ENCODE peak calls at places on chromosome X, in ten cellular contexts. X is sigmoid colon, N is transverse colon, Y is HepG2, Q is vagina, K is stomach, S is prostate gland, F is H1, I is HCT116, T is GM12878. B is an unnamed sample.

GRCh38 chrX:69298466-69299140 is 133.3 kb upstream of the PJA1 start:
- DNase-seq in Q (no peak), I (no peak), N (no peak), X (no peak), Y (no peak), F (no peak), T (no peak), S (no peak), K (no peak), B (no peak)

GRCh38 chrX:25180242-25180641 is 164.5 kb upstream of the ARX start:
- DNase-seq in Q (no peak), X (no peak), T (no peak), K (no peak), N (no peak), S (no peak), Y (no peak), I (no peak), F (no peak), B (no peak)

GRCh38 chrX:124347242-124347641 is 879 bp downstream of the SH2D1A start:
- DNase-seq in X (no peak), F (no peak), I (no peak), Q (no peak), Y (no peak), T (no peak), S (no peak), N (no peak), K (no peak), B (no peak)

GRCh38 chrX:19829817-19830216 is 57.6 kb downstream of the SH3KBP1 start:
- DNase-seq in Y (no peak), F (no peak), I (no peak), X (no peak), K (no peak), N (no peak), T (no peak), Q (no peak), S (no peak), B (no peak)

GRCh38 chrX:119690921-119691716 is 1.8 kb downstream of the SEPTIN6 start:
- DNase-seq in S (no peak), T (no peak), I (no peak), F (no peak), Q (no peak), Y (no peak), N (peak; percentile 11), K (no peak), X (no peak), B (no peak)

GRCh38 chrX:27321632-27322031 is 141.5 kb downstream of the PPP4R3C start:
- DNase-seq in T (no peak), Q (no peak), K (no peak), I (no peak), X (no peak), N (no peak), S (no peak), Y (no peak), F (no peak), B (no peak)

GRCh38 chrX:106999002-106999975 is 723 bp downstream of the MORC4 start:
- DNase-seq in I (peak; percentile 22), Y (peak; percentile 28), S (peak; percentile 48), X (peak; percentile 76), N (peak; percentile 52), K (peak; percentile 56), T (no peak), F (peak; percentile 42), Q (no peak), B (no peak)

GRCh38 chrX:7116081-7116480 is 31.4 kb upstream of the STS start:
- DNase-seq in Y (no peak), T (no peak), K (no peak), I (no peak), X (no peak), N (no peak), F (no peak), Q (no peak), S (no peak), B (no peak)

GRCh38 chrX:70476934-70477733 is 32.5 kb downstream of the DLG3 start:
- DNase-seq in S (peak; percentile 28), Y (no peak), X (peak; percentile 74), Q (no peak), K (peak; percentile 39), T (no peak), N (peak; percentile 78), I (peak; percentile 78), F (no peak), B (no peak)

GRCh38 chrX:135437867-135438733 is 16.4 kb downstream of the SMIM10L2A start:
- DNase-seq in I (no peak), N (no peak), X (no peak), F (no peak), Q (no peak), S (no peak), Y (peak; percentile 2), K (no peak), T (no peak), B (no peak)

GRCh38 chrX:45849261-45849660 is 648.6 kb upstream of the DIPK2B start:
- DNase-seq in F (no peak), N (no peak), I (peak; percentile 57), Y (peak; percentile 61), K (no peak), Q (no peak), X (no peak), T (no peak), S (peak; percentile 15), B (no peak)

GRCh38 chrX:41473936-41474725 is 27.0 kb downstream of the NYX start:
- DNase-seq in T (no peak), S (no peak), K (no peak), X (no peak), N (no peak), Y (no peak), I (no peak), F (no peak), Q (no peak), B (no peak)

GRCh38 chrX:41472231-41472815 is 25.2 kb downstream of the NYX start:
- DNase-seq in T (no peak), S (no peak), X (no peak), Q (no peak), I (peak; percentile 18), Y (no peak), N (no peak), K (no peak), F (no peak), B (no peak)

GRCh38 chrX:41468647-41469323 is 21.6 kb downstream of the NYX start:
- DNase-seq in I (no peak), S (peak; percentile 10), Q (no peak), N (no peak), F (no peak), K (peak; percentile 33), Y (no peak), X (no peak), T (no peak), B (no peak)

GRCh38 chrX:41471786-41472185 is 24.6 kb downstream of the NYX start:
- DNase-seq in N (no peak), T (no peak), I (no peak), S (no peak), Q (no peak), K (no peak), X (no peak), F (no peak), Y (no peak), B (no peak)

GRCh38 chrX:41470706-41471105 is 23.6 kb downstream of the NYX start:
- DNase-seq in F (no peak), S (no peak), T (no peak), Q (no peak), X (no peak), K (no peak), N (no peak), Y (no peak), I (no peak), B (no peak)
- H3K4me3 ChIP-seq in F (no peak overlapping the region), S (no peak overlapping the region), T (no peak overlapping the region), Q (no peak overlapping the region), X (no peak overlapping the region), K (no peak overlapping the region), N (no peak overlapping the region), Y (no peak overlapping the region), I (no peak overlapping the region), B (no peak overlapping the region)

DNA sequence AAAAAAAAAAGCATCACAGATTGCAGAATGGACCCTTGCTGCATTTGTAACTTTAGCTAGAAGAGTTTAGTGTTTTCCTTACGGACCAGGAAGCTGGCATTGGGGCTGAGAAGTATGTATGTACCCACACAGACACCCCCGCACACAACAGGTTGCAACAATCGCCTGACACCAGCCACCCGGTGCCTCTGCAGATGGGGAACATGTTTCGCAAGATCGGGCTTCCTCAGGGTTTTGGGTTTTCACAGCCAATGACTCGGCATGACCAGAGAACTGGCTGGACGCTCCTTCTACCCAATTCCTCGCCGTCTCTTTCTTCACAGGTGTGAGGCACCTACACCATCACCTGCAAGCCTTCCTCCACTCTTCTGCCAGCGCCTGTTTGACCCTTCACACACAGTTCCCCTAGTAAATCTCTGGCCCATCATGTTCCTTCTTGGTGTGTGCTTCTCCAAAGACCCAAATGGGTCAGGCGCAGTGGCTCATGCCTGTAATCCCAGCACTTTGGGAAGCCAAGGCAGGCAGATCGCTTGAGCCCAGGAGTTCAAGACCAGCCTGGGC is 70.4 kb downstream of the DHRSX start:
- DNase-seq in K (no peak), T (no peak), Q (no peak), S (no peak), Y (no peak), I (no peak), F (no peak), N (no peak), X (no peak), B (no peak)
- TF ChIP-seq POLR2AphosphoS5 in K (no peak), T (no peak), Q (no peak), S (no peak), Y (no peak), I (no peak), F (no peak), N (no peak), X (no peak), B (no peak)

DNA sequence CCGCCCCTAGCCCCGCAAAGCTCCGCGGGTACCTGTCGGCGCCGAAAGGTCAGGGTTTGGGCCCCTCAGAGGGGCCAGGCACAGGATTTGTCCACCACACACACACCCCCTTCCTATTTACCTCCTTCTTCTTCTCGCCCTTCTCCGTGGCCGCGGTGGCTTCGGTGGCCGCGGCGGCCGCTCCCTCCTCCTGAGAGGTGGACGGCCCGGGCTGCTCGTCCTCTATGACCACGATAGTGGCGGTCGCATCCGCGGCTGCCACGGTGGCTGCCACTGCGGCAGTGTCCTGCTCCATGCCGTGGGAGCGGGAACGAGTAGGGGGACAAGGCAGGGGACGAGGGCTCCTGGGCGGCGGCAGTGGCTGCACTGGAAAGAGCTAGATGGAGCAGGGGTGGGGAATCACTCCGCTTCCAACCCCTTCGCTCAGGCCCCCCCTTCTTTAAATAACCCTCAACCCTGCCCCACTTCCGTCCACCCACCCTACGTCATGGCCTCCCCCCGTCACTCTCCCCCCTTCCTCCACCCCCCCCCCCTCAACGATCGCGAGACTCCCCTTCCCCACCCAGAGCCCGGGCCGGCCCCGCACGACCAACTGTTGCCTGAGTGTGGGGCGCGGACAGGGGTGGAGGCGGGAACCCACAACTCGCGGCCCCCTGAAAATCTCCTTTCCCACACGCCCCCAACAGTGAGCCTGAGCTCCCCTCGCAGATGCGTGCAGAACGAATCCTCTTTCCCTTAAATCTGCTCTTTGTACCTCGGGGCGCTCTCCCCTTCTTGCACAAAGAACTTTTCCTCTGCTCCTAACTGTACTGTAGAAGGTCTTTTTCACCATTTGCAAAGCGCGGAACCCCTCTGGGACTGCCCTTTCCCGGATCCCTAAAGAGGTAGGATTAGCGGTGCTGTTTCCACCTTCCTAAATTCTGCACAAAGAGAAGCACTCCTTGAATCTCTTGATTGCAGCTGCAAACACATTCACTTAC is at the start of gene SMARCA1:
- DNase-seq in F (peak; percentile 58), X (peak; percentile 86), Y (peak; percentile 65), I (peak; percentile 16), N (peak; percentile 17), K (peak; percentile 39), Q (no peak), S (peak; percentile 36), T (no peak), B (peak; percentile 51)
- TF ChIP-seq POLR2A in F (peak; percentile 65), X (no peak), Y (peak; percentile 96), I (no peak), N (no peak), K (no peak), Q (no peak), S (peak; percentile 41), T (no peak), B (no peak)

GRCh38 chrX:154776753-154777152 is 14.1 kb downstream of the DKC1 start:
- DNase-seq in N (no peak), X (no peak), Q (no peak), T (no peak), K (no peak), S (no peak), Y (no peak), F (no peak), I (no peak), B (no peak)
- H3K4me3 ChIP-seq in N (no peak overlapping the region), X (no peak overlapping the region), Q (no peak overlapping the region), T (no peak overlapping the region), K (no peak overlapping the region), S (no peak overlapping the region), Y (no peak overlapping the region), F (no peak overlapping the region), I (no peak overlapping the region), B (no peak overlapping the region)